ENCODE peak calls at places on chromosomes 13 and 19, in ten cellular contexts. G is foreskin fibroblast, U is HFF-Myc, L is thoracic aorta, O is AG04449, A is mucosa of descending colon, I is fibroblast of mammary gland, Q is GM23338, S is AG04450, X is spleen. D is an unnamed sample.

GRCh38 chr13:36431204-36432105 is 840 bp upstream of the CCNA1 start:
- DNase-seq in G (no peak), U (no peak), L (no peak), O (no peak), A (no peak), I (no peak), Q (peak), S (no peak), X (peak), D (no peak)

GRCh38 chr13:113883314-113883811 is 19.5 kb upstream of the GAS6 start:
- DNase-seq in G (no peak), U (no peak), L (no peak), O (no peak), A (no peak), I (no peak), Q (no peak), S (no peak), X (no peak), D (no peak)

GRCh38 chr13:39374741-39375189 is 228.2 kb downstream of the LHFPL6 start:
- DNase-seq in G (no peak), U (no peak), L (no peak), O (no peak), A (no peak), I (no peak), Q (no peak), S (no peak), X (no peak), D (no peak)

GRCh38 chr19:29662604-29663404 is 2.5 kb upstream of the PLEKHF1 start:
- DNase-seq in G (peak), U (no peak), L (peak), O (peak), A (no peak), I (peak), Q (no peak), S (peak), X (peak), D (peak)

GRCh38 chr19:18408053-18408476 is 10.6 kb upstream of the LRRC25 start:
- DNase-seq in G (no peak), U (no peak), L (no peak), O (no peak), A (peak), I (no peak), Q (peak), S (no peak), X (peak), D (no peak)

GRCh38 chr13:92769064-92769463 is 457.5 kb upstream of the GPC6 start:
- DNase-seq in G (peak), U (no peak), L (no peak), O (no peak), A (no peak), I (peak), Q (no peak), S (no peak), X (no peak), D (peak)

GRCh38 chr13:49497272-49497671 is 1.5 kb downstream of the PHF11 start:
- DNase-seq in G (no peak), U (no peak), L (no peak), O (no peak), A (no peak), I (no peak), Q (no peak), S (no peak), X (no peak), D (no peak)

GRCh38 chr13:111123649-111124048 is 8.5 kb downstream of the ARHGEF7 start:
- DNase-seq in G (no peak), U (no peak), L (no peak), O (no peak), A (no peak), I (no peak), Q (no peak), S (no peak), X (no peak), D (no peak)

GRCh38 chr13:26811636-26812035 is 51.0 kb upstream of the GPR12 start:
- DNase-seq in G (no peak), U (no peak), L (no peak), O (no peak), A (no peak), I (no peak), Q (no peak), S (no peak), X (no peak), D (no peak)

GRCh38 chr19:10086032-10086903 is at the start of gene SHFL:
- DNase-seq in G (peak), U (no peak), L (no peak), O (no peak), A (peak), I (peak), Q (peak), S (no peak), X (peak), D (peak)

GRCh38 chr19:52640916-52641315 is 2.8 kb upstream of the ZNF83 start:
- DNase-seq in G (peak), U (no peak), L (no peak), O (no peak), A (no peak), I (no peak), Q (peak), S (no peak), X (no peak), D (peak)

GRCh38 chr19:35959040-35959967 is 23.1 kb downstream of the LRFN3 start:
- DNase-seq in G (no peak), U (no peak), L (no peak), O (no peak), A (peak), I (no peak), Q (peak), S (no peak), X (peak), D (no peak)

GRCh38 chr19:53004242-53004641 is 9.5 kb upstream of the ERVV-1 start:
- DNase-seq in G (no peak), U (no peak), L (no peak), O (no peak), A (no peak), I (no peak), Q (no peak), S (no peak), X (no peak), D (no peak)

GRCh38 chr19:11813801-11814706 is at the start of gene ZNF440:
- DNase-seq in G (peak), U (peak), L (peak), O (peak), A (peak), I (peak), Q (peak), S (peak), X (peak), D (peak)

GRCh38 chr13:97460004-97460756 is 26.2 kb downstream of the RAP2A start:
- DNase-seq in G (no peak), U (no peak), L (no peak), O (no peak), A (no peak), I (peak), Q (no peak), S (no peak), X (no peak), D (peak)

GRCh38 chr19:15269806-15270205 is 37.6 kb upstream of the EPHX3 start:
- DNase-seq in G (no peak), U (no peak), L (no peak), O (no peak), A (no peak), I (no peak), Q (no peak), S (no peak), X (no peak), D (no peak)

GRCh38 chr13:96481482-96481881 is 391.6 kb downstream of the HS6ST3 start:
- DNase-seq in G (no peak), U (no peak), L (no peak), O (no peak), A (no peak), I (no peak), Q (peak), S (no peak), X (no peak), D (no peak)

GRCh38 chr13:83151308-83151660 is 731.0 kb downstream of the SLITRK1 start:
- DNase-seq in G (peak), U (no peak), L (no peak), O (no peak), A (no peak), I (peak), Q (no peak), S (no peak), X (no peak), D (peak)

GRCh38 chr13:42181381-42181953 is 90.5 kb upstream of the AKAP11 start:
- DNase-seq in G (no peak), U (no peak), L (no peak), O (no peak), A (no peak), I (peak), Q (no peak), S (no peak), X (no peak), D (peak)

GRCh38 chr19:15934332-15935078 is at the start of gene CYP4F11:
- DNase-seq in G (no peak), U (no peak), L (peak), O (no peak), A (peak), I (no peak), Q (no peak), S (no peak), X (no peak), D (no peak)

DNA sequence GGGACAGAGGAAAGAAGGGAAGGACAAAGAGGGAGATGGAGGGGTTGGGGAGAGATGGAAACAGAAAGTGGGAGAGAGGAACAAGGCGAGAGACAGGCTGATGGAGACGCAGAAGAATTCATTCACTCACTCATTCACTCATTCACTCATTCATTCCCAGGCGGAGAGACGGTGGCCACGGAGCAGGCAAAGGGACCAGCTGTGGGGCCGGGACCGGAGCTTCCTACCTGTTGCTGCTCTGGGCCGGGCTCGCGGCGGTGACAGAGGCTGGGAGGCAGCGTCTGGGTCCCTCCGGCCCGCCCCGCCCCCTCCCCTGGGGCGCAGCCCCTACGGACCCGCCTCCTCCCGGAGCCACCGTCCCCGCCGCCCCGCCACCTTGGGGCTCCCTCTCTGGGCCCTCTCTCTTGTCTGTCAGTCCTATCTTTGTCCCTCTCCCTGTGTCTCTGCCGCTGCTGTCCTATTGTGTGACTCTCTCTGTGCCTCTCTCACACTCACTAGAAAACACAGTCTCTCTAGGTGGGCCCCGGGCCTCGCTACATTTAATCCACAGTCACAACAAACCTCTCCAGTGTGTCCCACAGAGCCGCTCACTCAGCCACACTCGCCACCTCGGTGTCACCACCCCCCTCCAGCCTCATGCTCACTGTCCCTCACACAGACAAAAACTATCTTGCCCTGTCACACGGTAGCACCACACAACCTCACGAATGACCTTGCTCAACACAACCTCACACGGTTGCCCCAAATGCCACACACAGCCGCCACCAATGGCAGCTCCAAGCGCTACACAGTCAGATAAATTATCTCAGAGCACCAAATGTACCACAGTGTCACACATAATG is at the start of gene GNG8:
- DNase-seq in G (no peak), U (no peak), L (no peak), O (no peak), A (no peak), I (no peak), Q (peak), S (no peak), X (peak), D (no peak)
- H3K4me3 ChIP-seq in G (no peak), U (no peak), L (no peak), O (no peak), A (no peak), I (no peak), Q (peak), S (no peak), X (no peak), D (no peak)

GRCh38 chr19:49889687-49890348 is 6.9 kb downstream of the IL4I1 start:
- DNase-seq in G (peak), U (no peak), L (no peak), O (no peak), A (peak), I (peak), Q (peak), S (no peak), X (peak), D (peak)
- TF ChIP-seq CTCF in G (peak), U (peak), L (peak), O (peak), A (peak), I (peak), Q (peak), S (peak), X (peak), D (peak)

GRCh38 chr13:99971576-99972189 is at the start of gene ZIC5:
- DNase-seq in G (no peak), U (no peak), L (no peak), O (no peak), A (no peak), I (no peak), Q (peak), S (no peak), X (no peak), D (peak)
- H3K4me3 ChIP-seq in G (no peak), U (no peak), L (peak), O (no peak), A (no peak), I (no peak), Q (peak), S (no peak), X (peak), D (peak)

DNA sequence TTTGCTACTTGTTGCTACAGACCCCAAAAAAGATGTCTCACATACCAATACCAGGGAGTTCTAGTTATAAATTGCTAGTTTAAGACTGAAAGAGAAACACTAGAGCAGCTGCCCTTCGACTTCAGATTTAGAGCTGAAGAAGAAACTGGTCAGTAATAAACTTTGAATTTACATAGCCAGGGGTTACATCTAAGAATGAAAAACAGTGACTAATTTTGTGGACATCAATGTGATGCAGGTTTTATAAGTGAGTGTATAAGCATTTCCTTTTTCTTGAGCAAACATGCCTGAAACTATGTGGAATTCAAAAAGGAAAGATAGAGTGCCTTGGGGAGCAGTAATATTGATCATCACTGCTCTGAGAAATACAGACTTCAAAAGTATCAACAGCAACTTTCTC is 724.9 kb upstream of the MIR17HG start:
- DNase-seq in G (no peak), U (no peak), L (no peak), O (no peak), A (no peak), I (peak), Q (no peak), S (no peak), X (no peak), D (peak)
- TF ChIP-seq CTCF in G (no peak), U (no peak), L (no peak), O (no peak), A (no peak), I (no peak), Q (no peak), S (no peak), X (no peak), D (no peak)